ENCODE peak calls at places on chromosomes 12 and 14, in eight cellular contexts. One of them, this sample, is unnamed.

GRCh38 chr14:59850458-59850857 is 20.1 kb downstream of the RTN1 start:
- DNase-seq in AML-193: no peak
- DNase-seq in EH: no peak
- DNase-seq in dorsolateral prefrontal cortex: no peak
- DNase-seq in GM12864: no peak
- DNase-seq in brain pericyte: no peak
- DNase-seq in amniotic stem cell: no peak
- DNase-seq in activated CD4-positive, alpha-beta T cell treated with anti-CD3 and anti-CD28 coated beads, Interleukin-2, amount 50 U/mL, for 1 hour: no peak
- DNase-seq in this sample: no peak

GRCh38 chr12:30880061-30880460 is 46.5 kb upstream of the TSPAN11 start:
- DNase-seq in AML-193: no peak
- DNase-seq in EH: no peak
- DNase-seq in dorsolateral prefrontal cortex: no peak
- DNase-seq in GM12864: no peak
- DNase-seq in brain pericyte: no peak
- DNase-seq in amniotic stem cell: no peak
- DNase-seq in activated CD4-positive, alpha-beta T cell treated with anti-CD3 and anti-CD28 coated beads, Interleukin-2, amount 50 U/mL, for 1 hour: no peak
- DNase-seq in this sample: no peak

GRCh38 chr14:94689218-94689984 is 77.2 kb downstream of the SERPINA3 start:
- DNase-seq in AML-193: no peak
- DNase-seq in EH: peak
- DNase-seq in dorsolateral prefrontal cortex: peak
- DNase-seq in GM12864: no peak
- DNase-seq in brain pericyte: no peak
- DNase-seq in amniotic stem cell: peak
- DNase-seq in activated CD4-positive, alpha-beta T cell treated with anti-CD3 and anti-CD28 coated beads, Interleukin-2, amount 50 U/mL, for 1 hour: peak
- DNase-seq in this sample: peak

GRCh38 chr14:94481468-94482131 is 5.6 kb upstream of the SERPINA9 start:
- DNase-seq in AML-193: no peak
- DNase-seq in EH: peak
- DNase-seq in dorsolateral prefrontal cortex: no peak
- DNase-seq in GM12864: no peak
- DNase-seq in brain pericyte: no peak
- DNase-seq in amniotic stem cell: no peak
- DNase-seq in activated CD4-positive, alpha-beta T cell treated with anti-CD3 and anti-CD28 coated beads, Interleukin-2, amount 50 U/mL, for 1 hour: no peak
- DNase-seq in this sample: no peak

GRCh38 chr14:28763914-28764848 is 2.4 kb upstream of the FOXG1 start:
- DNase-seq in AML-193: no peak
- DNase-seq in EH: no peak
- DNase-seq in dorsolateral prefrontal cortex: no peak
- DNase-seq in GM12864: no peak
- DNase-seq in brain pericyte: no peak
- DNase-seq in amniotic stem cell: no peak
- DNase-seq in activated CD4-positive, alpha-beta T cell treated with anti-CD3 and anti-CD28 coated beads, Interleukin-2, amount 50 U/mL, for 1 hour: no peak
- DNase-seq in this sample: no peak

GRCh38 chr14:90795744-90796143 is 20.5 kb downstream of the TTC7B start:
- DNase-seq in AML-193: no peak
- DNase-seq in EH: peak
- DNase-seq in dorsolateral prefrontal cortex: no peak
- DNase-seq in GM12864: no peak
- DNase-seq in brain pericyte: no peak
- DNase-seq in amniotic stem cell: peak
- DNase-seq in activated CD4-positive, alpha-beta T cell treated with anti-CD3 and anti-CD28 coated beads, Interleukin-2, amount 50 U/mL, for 1 hour: no peak
- DNase-seq in this sample: no peak

GRCh38 chr14:88550078-88550477 is 4.7 kb downstream of the PTPN21 start:
- DNase-seq in AML-193: no peak
- DNase-seq in EH: no peak
- DNase-seq in dorsolateral prefrontal cortex: no peak
- DNase-seq in GM12864: no peak
- DNase-seq in brain pericyte: no peak
- DNase-seq in amniotic stem cell: no peak
- DNase-seq in activated CD4-positive, alpha-beta T cell treated with anti-CD3 and anti-CD28 coated beads, Interleukin-2, amount 50 U/mL, for 1 hour: no peak
- DNase-seq in this sample: no peak

GRCh38 chr12:10131101-10131632 is 1.2 kb upstream of the CLEC7A start:
- DNase-seq in AML-193: peak
- DNase-seq in EH: no peak
- DNase-seq in dorsolateral prefrontal cortex: no peak
- DNase-seq in GM12864: no peak
- DNase-seq in brain pericyte: no peak
- DNase-seq in amniotic stem cell: no peak
- DNase-seq in activated CD4-positive, alpha-beta T cell treated with anti-CD3 and anti-CD28 coated beads, Interleukin-2, amount 50 U/mL, for 1 hour: no peak
- DNase-seq in this sample: no peak

GRCh38 chr14:77027538-77028383 is 747 bp downstream of the IRF2BPL start:
- DNase-seq in AML-193: no peak
- DNase-seq in EH: peak
- DNase-seq in dorsolateral prefrontal cortex: peak
- DNase-seq in GM12864: no peak
- DNase-seq in brain pericyte: no peak
- DNase-seq in amniotic stem cell: no peak
- DNase-seq in activated CD4-positive, alpha-beta T cell treated with anti-CD3 and anti-CD28 coated beads, Interleukin-2, amount 50 U/mL, for 1 hour: peak
- DNase-seq in this sample: peak

GRCh38 chr12:80317899-80318298 is 126.1 kb upstream of the PTPRQ start:
- DNase-seq in AML-193: no peak
- DNase-seq in EH: no peak
- DNase-seq in dorsolateral prefrontal cortex: no peak
- DNase-seq in GM12864: no peak
- DNase-seq in brain pericyte: no peak
- DNase-seq in amniotic stem cell: no peak
- DNase-seq in activated CD4-positive, alpha-beta T cell treated with anti-CD3 and anti-CD28 coated beads, Interleukin-2, amount 50 U/mL, for 1 hour: no peak
- DNase-seq in this sample: no peak

GRCh38 chr12:54561164-54561563 is 11.8 kb downstream of the PDE1B start:
- DNase-seq in AML-193: no peak
- DNase-seq in EH: no peak
- DNase-seq in dorsolateral prefrontal cortex: no peak
- DNase-seq in GM12864: no peak
- DNase-seq in brain pericyte: no peak
- DNase-seq in amniotic stem cell: no peak
- DNase-seq in activated CD4-positive, alpha-beta T cell treated with anti-CD3 and anti-CD28 coated beads, Interleukin-2, amount 50 U/mL, for 1 hour: no peak
- DNase-seq in this sample: no peak

GRCh38 chr14:32986791-32987545 is 48.3 kb downstream of the NPAS3 start:
- DNase-seq in AML-193: no peak
- DNase-seq in EH: peak
- DNase-seq in dorsolateral prefrontal cortex: peak
- DNase-seq in GM12864: no peak
- DNase-seq in brain pericyte: no peak
- DNase-seq in amniotic stem cell: no peak
- DNase-seq in activated CD4-positive, alpha-beta T cell treated with anti-CD3 and anti-CD28 coated beads, Interleukin-2, amount 50 U/mL, for 1 hour: no peak
- DNase-seq in this sample: peak

GRCh38 chr12:105523164-105524057 is 192.9 kb downstream of the C12orf75 start:
- DNase-seq in AML-193: no peak
- DNase-seq in EH: peak
- DNase-seq in dorsolateral prefrontal cortex: no peak
- DNase-seq in GM12864: no peak
- DNase-seq in brain pericyte: peak
- DNase-seq in amniotic stem cell: peak
- DNase-seq in activated CD4-positive, alpha-beta T cell treated with anti-CD3 and anti-CD28 coated beads, Interleukin-2, amount 50 U/mL, for 1 hour: no peak
- DNase-seq in this sample: peak

GRCh38 chr12:6532927-6533652 is 1.2 kb upstream of the GAPDH start:
- DNase-seq in AML-193: peak
- DNase-seq in EH: peak
- DNase-seq in dorsolateral prefrontal cortex: peak
- DNase-seq in GM12864: no peak
- DNase-seq in brain pericyte: no peak
- DNase-seq in amniotic stem cell: peak
- DNase-seq in activated CD4-positive, alpha-beta T cell treated with anti-CD3 and anti-CD28 coated beads, Interleukin-2, amount 50 U/mL, for 1 hour: peak
- DNase-seq in this sample: peak

GRCh38 chr12:68263366-68263765 is 10.0 kb upstream of the IL22 start:
- DNase-seq in AML-193: no peak
- DNase-seq in EH: peak
- DNase-seq in dorsolateral prefrontal cortex: no peak
- DNase-seq in GM12864: no peak
- DNase-seq in brain pericyte: no peak
- DNase-seq in amniotic stem cell: no peak
- DNase-seq in activated CD4-positive, alpha-beta T cell treated with anti-CD3 and anti-CD28 coated beads, Interleukin-2, amount 50 U/mL, for 1 hour: no peak
- DNase-seq in this sample: no peak

GRCh38 chr12:65305346-65305950 is 27.0 kb downstream of the MSRB3 start:
- DNase-seq in AML-193: no peak
- DNase-seq in EH: peak
- DNase-seq in dorsolateral prefrontal cortex: no peak
- DNase-seq in GM12864: no peak
- DNase-seq in brain pericyte: no peak
- DNase-seq in amniotic stem cell: no peak
- DNase-seq in activated CD4-positive, alpha-beta T cell treated with anti-CD3 and anti-CD28 coated beads, Interleukin-2, amount 50 U/mL, for 1 hour: no peak
- DNase-seq in this sample: no peak

GRCh38 chr14:88195676-88196075 is 127.4 kb downstream of the KCNK10 start:
- DNase-seq in AML-193: no peak
- DNase-seq in EH: no peak
- DNase-seq in dorsolateral prefrontal cortex: no peak
- DNase-seq in GM12864: no peak
- DNase-seq in brain pericyte: no peak
- DNase-seq in amniotic stem cell: no peak
- DNase-seq in activated CD4-positive, alpha-beta T cell treated with anti-CD3 and anti-CD28 coated beads, Interleukin-2, amount 50 U/mL, for 1 hour: no peak
- DNase-seq in this sample: no peak

GRCh38 chr14:34966413-34966812 is 16.4 kb upstream of the SRP54 start:
- DNase-seq in AML-193: no peak
- DNase-seq in EH: no peak
- DNase-seq in dorsolateral prefrontal cortex: no peak
- DNase-seq in GM12864: no peak
- DNase-seq in brain pericyte: no peak
- DNase-seq in amniotic stem cell: no peak
- DNase-seq in activated CD4-positive, alpha-beta T cell treated with anti-CD3 and anti-CD28 coated beads, Interleukin-2, amount 50 U/mL, for 1 hour: no peak
- DNase-seq in this sample: no peak

GRCh38 chr14:94650806-94651805 is 38.9 kb downstream of the SERPINA3 start:
- DNase-seq in AML-193: no peak
- DNase-seq in EH: no peak
- DNase-seq in dorsolateral prefrontal cortex: no peak
- DNase-seq in GM12864: no peak
- DNase-seq in brain pericyte: no peak
- DNase-seq in amniotic stem cell: no peak
- DNase-seq in activated CD4-positive, alpha-beta T cell treated with anti-CD3 and anti-CD28 coated beads, Interleukin-2, amount 50 U/mL, for 1 hour: no peak
- DNase-seq in this sample: no peak

GRCh38 chr12:71567562-71567961 is 96.1 kb downstream of the ZFC3H1 start:
- DNase-seq in AML-193: no peak
- DNase-seq in EH: no peak
- DNase-seq in dorsolateral prefrontal cortex: no peak
- DNase-seq in GM12864: no peak
- DNase-seq in brain pericyte: no peak
- DNase-seq in amniotic stem cell: no peak
- DNase-seq in activated CD4-positive, alpha-beta T cell treated with anti-CD3 and anti-CD28 coated beads, Interleukin-2, amount 50 U/mL, for 1 hour: no peak
- DNase-seq in this sample: no peak

GRCh38 chr12:40058721-40059190 is 47.1 kb downstream of the SLC2A13 start:
- DNase-seq in AML-193: no peak
- DNase-seq in EH: no peak
- DNase-seq in dorsolateral prefrontal cortex: no peak
- DNase-seq in GM12864: no peak
- DNase-seq in brain pericyte: no peak
- DNase-seq in amniotic stem cell: no peak
- DNase-seq in activated CD4-positive, alpha-beta T cell treated with anti-CD3 and anti-CD28 coated beads, Interleukin-2, amount 50 U/mL, for 1 hour: no peak
- DNase-seq in this sample: no peak

GRCh38 chr12:3712209-3712992 is 40.5 kb downstream of the CRACR2A start:
- DNase-seq in AML-193: no peak
- DNase-seq in EH: peak
- DNase-seq in dorsolateral prefrontal cortex: no peak
- DNase-seq in GM12864: no peak
- DNase-seq in brain pericyte: no peak
- DNase-seq in amniotic stem cell: no peak
- DNase-seq in activated CD4-positive, alpha-beta T cell treated with anti-CD3 and anti-CD28 coated beads, Interleukin-2, amount 50 U/mL, for 1 hour: no peak
- DNase-seq in this sample: no peak

GRCh38 chr12:46915082-46915481 is 89.3 kb upstream of the SLC38A4 start:
- DNase-seq in AML-193: no peak
- DNase-seq in EH: peak
- DNase-seq in dorsolateral prefrontal cortex: no peak
- DNase-seq in GM12864: no peak
- DNase-seq in brain pericyte: no peak
- DNase-seq in amniotic stem cell: peak
- DNase-seq in activated CD4-positive, alpha-beta T cell treated with anti-CD3 and anti-CD28 coated beads, Interleukin-2, amount 50 U/mL, for 1 hour: no peak
- DNase-seq in this sample: no peak

GRCh38 chr12:6923003-6923732 is 4.6 kb upstream of the ATN1 start:
- DNase-seq in AML-193: no peak
- DNase-seq in EH: no peak
- DNase-seq in dorsolateral prefrontal cortex: no peak
- DNase-seq in GM12864: no peak
- DNase-seq in brain pericyte: no peak
- DNase-seq in amniotic stem cell: no peak
- DNase-seq in activated CD4-positive, alpha-beta T cell treated with anti-CD3 and anti-CD28 coated beads, Interleukin-2, amount 50 U/mL, for 1 hour: no peak
- DNase-seq in this sample: no peak

GRCh38 chr12:6437586-6437985 is 7.2 kb upstream of the CD27 start:
- DNase-seq in AML-193: no peak
- DNase-seq in EH: no peak
- DNase-seq in dorsolateral prefrontal cortex: no peak
- DNase-seq in GM12864: no peak
- DNase-seq in brain pericyte: no peak
- DNase-seq in amniotic stem cell: no peak
- DNase-seq in activated CD4-positive, alpha-beta T cell treated with anti-CD3 and anti-CD28 coated beads, Interleukin-2, amount 50 U/mL, for 1 hour: no peak
- DNase-seq in this sample: no peak

GRCh38 chr12:88272456-88272855 is 130.3 kb downstream of the TMTC3 start:
- DNase-seq in AML-193: no peak
- DNase-seq in EH: peak
- DNase-seq in dorsolateral prefrontal cortex: no peak
- DNase-seq in GM12864: no peak
- DNase-seq in brain pericyte: no peak
- DNase-seq in amniotic stem cell: no peak
- DNase-seq in activated CD4-positive, alpha-beta T cell treated with anti-CD3 and anti-CD28 coated beads, Interleukin-2, amount 50 U/mL, for 1 hour: no peak
- DNase-seq in this sample: no peak

GRCh38 chr14:31388687-31389413 is 31.5 kb downstream of the HEATR5A start:
- DNase-seq in AML-193: no peak
- DNase-seq in EH: no peak
- DNase-seq in dorsolateral prefrontal cortex: no peak
- DNase-seq in GM12864: no peak
- DNase-seq in brain pericyte: no peak
- DNase-seq in amniotic stem cell: no peak
- DNase-seq in activated CD4-positive, alpha-beta T cell treated with anti-CD3 and anti-CD28 coated beads, Interleukin-2, amount 50 U/mL, for 1 hour: no peak
- DNase-seq in this sample: no peak

GRCh38 chr14:96126339-96126770 is 78.3 kb upstream of the BDKRB2 start:
- DNase-seq in AML-193: peak
- DNase-seq in EH: peak
- DNase-seq in dorsolateral prefrontal cortex: no peak
- DNase-seq in GM12864: no peak
- DNase-seq in brain pericyte: no peak
- DNase-seq in amniotic stem cell: no peak
- DNase-seq in activated CD4-positive, alpha-beta T cell treated with anti-CD3 and anti-CD28 coated beads, Interleukin-2, amount 50 U/mL, for 1 hour: peak
- DNase-seq in this sample: no peak

This sample was measured in cerebellum.